ENCODE peak calls at places on chromosome 3, in four cellular contexts. D, C, L and N are unnamed samples. For H3K9me3, the result is how much of the 10 kb centered on the place peaks cover.

GRCh38 chr3:38843898-38844297 is 27.9 kb upstream of the SCN10A start:
- DNase-seq in C (peak), L (no peak), D (peak), N (no peak)

GRCh38 chr3:196541684-196542445 is 26.5 kb downstream of the WDR53 start:
- DNase-seq in L (no peak), C (no peak), D (no peak), N (no peak)

GRCh38 chr3:9625656-9626055 is 23.6 kb upstream of the MTMR14 start:
- DNase-seq in C (no peak), D (no peak), L (no peak), N (no peak)

GRCh38 chr3:138361193-138361525 is 12.8 kb downstream of the MRAS start:
- DNase-seq in L (no peak), D (no peak), C (no peak), N (no peak)

GRCh38 chr3:46429250-46429649 is 22.2 kb downstream of the CCRL2 start:
- DNase-seq in L (no peak), D (no peak), C (no peak), N (no peak)

GRCh38 chr3:52529376-52530333 is 4.0 kb downstream of the NT5DC2 start:
- DNase-seq in D (no peak), L (no peak), C (no peak), N (no peak)

GRCh38 chr3:147775816-147776530 is 366.8 kb downstream of the ZIC1 start:
- DNase-seq in D (no peak), C (no peak), L (no peak), N (no peak)

GRCh38 chr3:162274070-162274469 is 777.5 kb downstream of the OTOL1 start:
- DNase-seq in C (no peak), L (no peak), D (no peak), N (no peak)

GRCh38 chr3:13316603-13317002 is 103.5 kb downstream of the NUP210 start:
- DNase-seq in C (peak), L (no peak), D (no peak), N (no peak)

GRCh38 chr3:5022187-5022965 is 43.1 kb downstream of the BHLHE40 start:
- DNase-seq in C (no peak), D (no peak), L (no peak), N (no peak)

GRCh38 chr3:185460719-185461350 is 38.0 kb downstream of the TMEM41A start:
- DNase-seq in D (no peak), L (no peak), C (no peak), N (no peak)

GRCh38 chr3:123346726-123347125 is 102.2 kb downstream of the ADCY5 start:
- DNase-seq in C (peak), L (no peak), D (no peak), N (no peak)

GRCh38 chr3:167814441-167814951 is 79.0 kb downstream of the SERPINI1 start:
- DNase-seq in L (no peak), D (no peak), C (no peak), N (no peak)

GRCh38 chr3:31532587-31533168 is at the start of gene STT3B:
- DNase-seq in D (no peak), C (no peak), L (peak), N (no peak)

GRCh38 chr3:184679056-184679502 is 32.8 kb downstream of the MAGEF1 start:
- DNase-seq in D (peak), C (peak), L (no peak), N (no peak)

GRCh38 chr3:53161345-53161819 is 373 bp downstream of the PRKCD start:
- DNase-seq in L (no peak), C (peak), D (no peak), N (no peak)

GRCh38 chr3:124504332-124505059 is 225.8 kb upstream of the UMPS start:
- DNase-seq in D (no peak), L (no peak), C (peak), N (no peak)

GRCh38 chr3:16252243-16252978 is 12.3 kb downstream of the DPH3 start:
- DNase-seq in D (no peak), C (no peak), L (no peak), N (no peak)

GRCh38 chr3:77392181-77392580 is 352.3 kb downstream of the ROBO2 start:
- DNase-seq in L (no peak), C (no peak), D (peak), N (no peak)

GRCh38 chr3:169150874-169151273 is 512.6 kb downstream of the MECOM start:
- DNase-seq in L (no peak), C (no peak), D (no peak), N (no peak)

GRCh38 chr3:45610129-45610528 is 15.6 kb downstream of the LIMD1 start:
- DNase-seq in D (no peak), C (no peak), L (no peak), N (no peak)

GRCh38 chr3:135621184-135621931 is 344.2 kb upstream of the PPP2R3A start:
- DNase-seq in D (no peak), C (no peak), L (no peak), N (no peak)

GRCh38 chr3:100634493-100635272 is 25.3 kb downstream of the ADGRG7 start:
- DNase-seq in L (peak), D (no peak), C (no peak), N (no peak)

GRCh38 chr3:170778240-170779217 is 91.5 kb downstream of the RPL22L1 start:
- DNase-seq in C (no peak), L (no peak), D (no peak), N (no peak)

GRCh38 chr3:24165583-24165982 is 220.5 kb downstream of the NR1D2 start:
- DNase-seq in C (no peak), L (no peak), D (no peak), N (no peak)
- H3K9me3 ChIP-seq in C (under half), L (under half), D (under half), N (under half)

DNA sequence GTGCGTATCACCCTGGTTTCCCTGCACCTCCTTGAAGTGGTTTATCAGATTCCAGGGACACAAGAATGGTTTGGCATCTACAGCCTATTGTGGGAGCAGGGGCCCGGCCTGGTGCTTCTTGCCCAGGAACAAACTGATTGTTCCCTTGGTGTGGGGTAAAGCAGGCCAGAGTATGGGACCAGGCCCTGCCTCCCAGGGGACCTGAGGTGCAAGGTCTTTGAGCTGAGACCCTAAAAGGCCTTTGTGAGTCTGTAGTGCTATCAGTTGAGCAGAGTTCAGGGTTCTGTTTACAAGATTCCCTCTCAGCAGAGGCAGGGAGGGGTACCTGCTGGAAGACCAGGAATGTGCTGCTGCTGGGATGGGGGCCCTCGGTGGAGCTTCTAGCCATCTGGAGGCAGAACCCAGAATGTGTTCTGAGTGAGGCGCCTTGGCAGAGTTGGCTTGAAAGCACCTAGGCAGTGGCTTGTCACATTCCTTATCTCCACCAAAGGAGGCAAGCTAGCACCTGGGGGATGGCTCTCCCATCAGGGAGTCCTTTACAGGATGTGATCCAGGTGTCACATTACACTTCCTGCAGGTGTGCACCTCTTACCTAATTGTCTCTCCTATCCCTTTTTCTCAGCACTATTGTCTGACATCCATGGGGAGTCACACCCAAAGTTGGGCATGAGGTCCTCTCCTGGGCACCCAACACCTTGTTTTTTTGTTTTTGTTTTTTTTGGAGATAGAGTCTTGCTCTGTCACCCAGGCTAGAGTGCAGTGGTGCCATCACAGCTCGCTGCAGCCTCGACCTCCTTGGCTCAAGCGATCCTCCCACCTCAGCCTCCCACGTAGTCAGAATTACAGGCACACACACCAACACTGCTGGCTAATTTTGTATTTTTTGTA is 13.1 kb downstream of the FLNB start:
- DNase-seq in D (no peak), C (no peak), L (no peak), N (peak)
- H3K27ac ChIP-seq in D (no peak), C (peak), L (no peak), N (peak)

DNA sequence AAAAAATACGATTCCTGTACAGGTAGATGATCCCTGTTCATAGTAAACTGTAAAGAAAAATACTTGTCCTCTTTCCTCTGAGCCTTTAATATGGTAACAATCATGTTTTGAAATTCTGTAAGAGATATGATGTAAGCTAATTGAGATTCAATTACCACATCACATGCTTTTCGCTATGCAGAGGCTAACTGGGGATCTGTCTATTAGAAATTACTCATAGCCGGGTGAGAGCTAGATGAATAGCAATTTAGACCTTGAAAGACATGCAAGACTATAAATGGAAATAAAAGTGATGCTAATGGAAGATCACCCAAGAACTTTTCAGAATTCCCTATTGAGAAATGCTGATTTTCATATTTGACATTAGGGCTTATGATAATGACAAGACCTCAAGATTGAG is 579.9 kb upstream of the ZNF717 start:
- DNase-seq in D (no peak), C (no peak), L (no peak), N (no peak)
- H3K9me3 ChIP-seq in D (under half), C (under half), L (under half), N (under half)

GRCh38 chr3:172106989-172107388 is 67.6 kb downstream of the FNDC3B start:
- DNase-seq in L (peak), D (no peak), C (peak), N (no peak)
- H3K27ac ChIP-seq in L (peak), D (no peak), C (no peak), N (no peak)

GRCh38 chr3:87706176-87706575 is 352.6 kb downstream of the CGGBP1 start:
- DNase-seq in D (no peak), C (no peak), L (no peak), N (no peak)
- H3K9me3 ChIP-seq in D (under half), C (under half), L (under half), N (under half)

GRCh38 chr3:128197855-128198254 is 44.6 kb downstream of the EEFSEC start:
- DNase-seq in D (no peak), C (no peak), L (no peak), N (no peak)

GRCh38 chr3:128195369-128195768 is 42.1 kb downstream of the EEFSEC start:
- DNase-seq in L (no peak), C (no peak), D (no peak), N (no peak)

GRCh38 chr3:128196645-128197044 is 43.4 kb downstream of the EEFSEC start:
- DNase-seq in C (no peak), L (no peak), D (no peak), N (no peak)

GRCh38 chr3:128194843-128195242 is 41.6 kb downstream of the EEFSEC start:
- DNase-seq in D (no peak), C (no peak), L (no peak), N (no peak)

DNA sequence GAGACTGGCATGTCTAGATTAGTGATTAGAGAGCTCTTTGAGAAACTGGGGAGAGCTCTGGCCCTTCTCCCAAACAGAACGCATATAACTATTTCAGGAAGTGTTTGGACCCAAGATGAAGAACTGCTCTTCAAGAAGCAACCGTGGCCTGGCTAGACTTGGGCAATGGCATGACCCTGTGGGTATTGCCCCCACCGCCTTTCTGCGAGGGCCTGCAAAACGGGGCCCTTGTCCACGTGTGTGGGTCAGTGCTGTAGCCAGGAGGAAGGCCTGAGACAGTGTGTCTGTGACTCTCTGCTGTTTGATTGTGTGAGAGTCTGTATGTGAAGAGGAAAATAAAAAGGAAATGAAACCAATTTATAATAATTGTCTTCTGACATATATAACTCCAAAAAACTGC is 42.5 kb downstream of the EEFSEC start:
- DNase-seq in C (no peak), D (no peak), L (no peak), N (no peak)
- H3K27ac ChIP-seq in C (no peak), D (no peak), L (no peak), N (no peak)